ENCODE peak calls at places on chromosomes 3 and 15, in six cellular contexts. I, O, A, N, D and W are unnamed samples.

GRCh38 chr3:130963444-130963843 is 63.2 kb downstream of the ASTE1 start:
- DNase-seq in I (no peak), O (no peak), A (no peak), N (no peak), D (no peak), W (no peak)

GRCh38 chr15:59764775-59765174 is 75.7 kb upstream of the BNIP2 start:
- DNase-seq in I (no peak), O (no peak), A (no peak), N (no peak), D (no peak), W (no peak)

GRCh38 chr3:194364652-194365434 is 4.7 kb downstream of the LRRC15 start:
- DNase-seq in I (no peak), O (no peak), A (peak), N (no peak), D (no peak), W (no peak)

GRCh38 chr3:120021523-120021922 is 72.7 kb downstream of the GSK3B start:
- DNase-seq in I (no peak), O (no peak), A (no peak), N (no peak), D (no peak), W (no peak)

GRCh38 chr15:80550910-80551265 is 144.2 kb upstream of the ABHD17C start:
- DNase-seq in I (no peak), O (no peak), A (no peak), N (no peak), D (no peak), W (no peak)

GRCh38 chr3:108180214-108180613 is 42.0 kb downstream of the IFT57 start:
- DNase-seq in I (no peak), O (no peak), A (no peak), N (no peak), D (no peak), W (no peak)

GRCh38 chr3:58492385-58492970 is 582 bp downstream of the KCTD6 start:
- DNase-seq in I (no peak), O (no peak), A (no peak), N (no peak), D (no peak), W (no peak)

GRCh38 chr15:86663304-86663703 is 583.6 kb downstream of the AGBL1 start:
- DNase-seq in I (no peak), O (no peak), A (no peak), N (no peak), D (no peak), W (no peak)

GRCh38 chr3:9862391-9863235 is 17.4 kb downstream of the CIDEC start:
- DNase-seq in I (no peak), O (peak), A (peak), N (peak), D (peak), W (peak)

GRCh38 chr15:39592500-39592899 is 11.6 kb downstream of the THBS1 start:
- DNase-seq in I (no peak), O (no peak), A (no peak), N (no peak), D (no peak), W (no peak)

GRCh38 chr15:52331490-52332240 is 36.1 kb upstream of the MYO5C start:
- DNase-seq in I (peak), O (no peak), A (no peak), N (no peak), D (peak), W (no peak)

GRCh38 chr15:57100136-57100539 is 181.7 kb downstream of the TCF12 start:
- DNase-seq in I (no peak), O (no peak), A (no peak), N (no peak), D (no peak), W (no peak)

GRCh38 chr3:16741890-16742289 is 136.7 kb upstream of the DAZL start:
- DNase-seq in I (no peak), O (no peak), A (no peak), N (no peak), D (no peak), W (no peak)

GRCh38 chr3:139676634-139677197 is 1.1 kb downstream of the NMNAT3 start:
- DNase-seq in I (no peak), O (no peak), A (no peak), N (no peak), D (no peak), W (no peak)

GRCh38 chr3:39911465-39912309 is 102.3 kb downstream of the MYRIP start:
- DNase-seq in I (no peak), O (no peak), A (no peak), N (no peak), D (no peak), W (no peak)

GRCh38 chr15:62307551-62307950 is 142.5 kb upstream of the C2CD4B start:
- DNase-seq in I (no peak), O (no peak), A (no peak), N (no peak), D (no peak), W (no peak)

GRCh38 chr15:59296181-59296617 is 76.5 kb downstream of the MYO1E start:
- DNase-seq in I (no peak), O (no peak), A (no peak), N (no peak), D (peak), W (no peak)

GRCh38 chr3:132637590-132637989 is 22.0 kb downstream of the ACAD11 start:
- DNase-seq in I (no peak), O (no peak), A (no peak), N (no peak), D (no peak), W (no peak)

GRCh38 chr3:129077222-129077621 is 16.6 kb downstream of the GP9 start:
- DNase-seq in I (no peak), O (no peak), A (no peak), N (no peak), D (no peak), W (no peak)

GRCh38 chr15:26805470-26805869 is 32.6 kb upstream of the GABRB3 start:
- DNase-seq in I (no peak), O (no peak), A (no peak), N (no peak), D (no peak), W (no peak)

GRCh38 chr3:129973853-129974252 is 667 bp upstream of the TRH start:
- DNase-seq in I (no peak), O (no peak), A (no peak), N (no peak), D (no peak), W (no peak)

GRCh38 chr15:38652998-38653397 is 88.4 kb upstream of the RASGRP1 start:
- DNase-seq in I (no peak), O (no peak), A (no peak), N (no peak), D (peak), W (no peak)

GRCh38 chr3:46484911-46485696 is 12.7 kb upstream of the RTP3 start:
- DNase-seq in I (no peak), O (no peak), A (no peak), N (no peak), D (no peak), W (no peak)

GRCh38 chr15:36682091-36682490 is 102.7 kb downstream of the CDIN1 start:
- DNase-seq in I (no peak), O (no peak), A (no peak), N (no peak), D (no peak), W (no peak)

GRCh38 chr15:63402498-63403253 is 21.0 kb upstream of the CA12 start:
- DNase-seq in I (no peak), O (no peak), A (no peak), N (no peak), D (no peak), W (no peak)

GRCh38 chr15:48800811-48801460 is 9.9 kb downstream of the CEP152 start:
- DNase-seq in I (no peak), O (no peak), A (no peak), N (no peak), D (no peak), W (no peak)

GRCh38 chr15:62059818-62060115 is 480 bp downstream of the VPS13C start:
- DNase-seq in I (peak), O (peak), A (peak), N (no peak), D (peak), W (peak)

GRCh38 chr15:47460775-47461174 is 256.5 kb upstream of the SEMA6D start:
- DNase-seq in I (no peak), O (no peak), A (no peak), N (no peak), D (no peak), W (no peak)

GRCh38 chr15:60612400-60613048 is 133.6 kb upstream of the ICE2 start:
- DNase-seq in I (peak), O (no peak), A (no peak), N (no peak), D (no peak), W (no peak)

GRCh38 chr3:129942296-129942695 is 32.2 kb upstream of the TRH start:
- DNase-seq in I (peak), O (peak), A (peak), N (peak), D (peak), W (no peak)

GRCh38 chr3:62371032-62371734 is 2.2 kb downstream of the FEZF2 start:
- DNase-seq in I (no peak), O (no peak), A (no peak), N (no peak), D (no peak), W (no peak)

GRCh38 chr15:89776274-89777072 is at the start of gene MESP2:
- DNase-seq in I (peak), O (peak), A (peak), N (peak), D (peak), W (peak)

GRCh38 chr3:5051772-5052171 is 70.3 kb upstream of the ARL8B start:
- DNase-seq in I (no peak), O (no peak), A (no peak), N (no peak), D (no peak), W (no peak)

GRCh38 chr15:57599299-57599810 is 7.7 kb downstream of the MYZAP start:
- DNase-seq in I (no peak), O (no peak), A (no peak), N (no peak), D (peak), W (no peak)

GRCh38 chr3:37546876-37547275 is 314.8 kb upstream of the CTDSPL start:
- DNase-seq in I (no peak), O (no peak), A (no peak), N (no peak), D (no peak), W (no peak)

GRCh38 chr3:123122525-123123315 is 55.9 kb downstream of the PDIA5 start:
- DNase-seq in I (no peak), O (no peak), A (no peak), N (peak), D (no peak), W (no peak)

GRCh38 chr15:33067456-33067855 is 127.1 kb downstream of the FMN1 start:
- DNase-seq in I (no peak), O (no peak), A (no peak), N (no peak), D (no peak), W (no peak)

GRCh38 chr3:88149146-88149515 is 628 bp upstream of the C3orf38 start:
- DNase-seq in I (no peak), O (no peak), A (no peak), N (no peak), D (no peak), W (no peak)

DNA sequence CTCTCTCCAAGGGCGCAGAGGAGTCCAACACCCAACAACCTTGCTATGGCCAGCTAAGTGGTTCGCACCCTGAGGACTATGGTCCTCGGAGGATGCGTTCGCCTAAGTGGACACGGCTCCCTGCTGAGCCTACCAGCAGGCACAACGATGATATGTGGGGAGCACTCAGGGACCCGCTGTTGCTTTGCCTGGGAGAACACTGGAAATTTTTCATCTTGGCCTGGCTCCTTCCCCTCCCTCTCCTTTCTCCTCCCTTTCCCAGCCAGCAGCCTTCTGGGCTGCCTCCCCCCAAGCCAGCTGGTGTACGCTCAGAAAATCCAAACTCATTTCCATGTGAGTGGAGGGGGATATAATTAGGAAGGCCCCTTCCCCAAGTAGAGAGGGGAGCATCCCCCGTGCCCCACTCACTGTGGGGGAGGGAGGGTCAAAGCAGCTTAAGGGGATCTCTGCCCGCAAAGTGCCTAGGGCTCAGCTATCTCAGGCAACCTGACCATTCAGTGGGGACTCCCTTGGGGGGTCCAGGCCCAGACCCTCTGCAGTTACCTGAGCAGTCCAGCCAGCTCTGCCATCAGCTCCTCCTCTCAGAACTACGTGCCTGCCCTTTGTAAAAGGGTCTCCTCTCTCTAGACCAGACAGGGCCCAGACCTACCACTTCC is 630 bp upstream of the SEMA7A start:
- DNase-seq in I (no peak), O (no peak), A (no peak), N (no peak), D (no peak), W (no peak)
- TF ChIP-seq POLR2A in I (no peak), O (no peak), A (no peak), N (no peak), D (no peak), W (no peak)

GRCh38 chr15:65028921-65029735 is at the start of gene MTFMT:
- DNase-seq in I (peak), O (peak), A (peak), N (peak), D (peak), W (peak)
- TF ChIP-seq CTCF in I (peak), O (peak), A (no peak), N (no peak), D (no peak), W (no peak)

GRCh38 chr15:43879386-43880355 is 52.9 kb downstream of the WDR76 start:
- DNase-seq in I (no peak), O (no peak), A (no peak), N (no peak), D (no peak), W (no peak)
- TF ChIP-seq POLR2A in I (no peak), O (no peak), A (no peak), N (no peak), D (no peak), W (no peak)

DNA sequence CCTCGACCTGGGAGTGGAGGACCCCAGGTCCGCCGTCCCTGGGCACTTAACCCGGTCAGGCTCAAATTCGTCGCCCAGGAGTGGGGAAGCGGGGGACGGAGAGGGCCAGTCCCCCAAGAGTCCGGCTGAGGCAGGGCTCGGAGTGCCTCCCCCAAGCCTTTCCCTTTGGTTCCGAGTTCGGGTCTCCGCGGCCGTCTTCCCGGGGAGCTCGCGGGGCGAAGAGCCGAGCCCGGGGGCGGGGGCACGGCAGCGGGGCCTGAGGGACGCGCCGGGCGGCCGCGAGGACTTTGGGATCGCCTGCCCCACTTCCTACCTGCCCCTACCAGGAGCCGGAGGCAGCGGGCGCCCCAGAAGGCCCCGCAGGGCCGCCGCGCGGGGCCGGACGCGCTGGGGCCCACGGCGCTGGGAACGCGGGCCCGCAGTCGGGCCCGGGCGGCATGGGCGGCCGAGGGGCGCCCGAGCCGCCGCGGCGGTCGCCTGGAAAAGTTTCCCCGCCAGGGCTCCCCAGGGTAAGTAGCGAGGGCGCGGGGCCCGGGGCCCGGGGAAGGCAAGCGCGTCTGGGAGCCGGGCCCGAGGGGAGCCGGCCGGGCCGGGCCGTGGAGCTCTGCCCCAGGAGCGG is 2.8 kb downstream of the FURIN start:
- DNase-seq in I (no peak), O (peak), A (peak), N (peak), D (peak), W (no peak)
- TF ChIP-seq CTCF in I (no peak), O (no peak), A (no peak), N (no peak), D (no peak), W (no peak)

DNA sequence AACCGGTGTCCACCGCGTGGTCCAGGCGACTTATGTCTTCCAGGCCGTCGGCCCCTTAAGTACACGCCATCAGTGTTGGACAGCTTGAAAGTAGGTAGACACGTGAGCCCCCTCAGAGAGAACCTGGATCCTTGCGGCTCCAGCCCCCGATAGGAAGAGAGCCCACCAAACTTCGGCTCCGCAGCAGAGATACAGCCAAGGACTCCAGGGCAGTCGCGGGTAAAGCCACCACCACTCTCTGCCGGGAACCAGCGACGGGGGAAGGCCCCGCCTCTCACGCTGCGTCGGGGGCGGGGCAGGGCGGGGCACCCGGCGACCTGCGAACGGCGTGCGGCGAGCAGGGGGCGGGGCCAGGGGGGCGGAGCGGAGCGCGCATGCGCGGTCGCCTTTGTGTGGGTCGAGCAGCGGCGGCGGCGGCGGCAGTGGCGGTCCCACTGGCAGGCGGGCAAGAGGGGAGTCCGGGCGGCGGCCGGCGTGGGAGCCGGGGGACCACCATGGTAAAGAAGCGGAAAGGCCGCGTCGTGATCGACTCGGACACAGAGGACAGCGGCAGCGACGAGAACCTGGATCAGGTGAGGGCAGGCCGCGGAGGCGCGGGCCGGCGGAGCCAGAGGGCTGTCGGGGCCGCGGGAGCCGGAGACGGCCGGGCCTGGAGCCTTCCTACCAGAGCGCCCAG is at the start of gene RTF1:
- DNase-seq in I (peak), O (peak), A (peak), N (peak), D (peak), W (peak)
- TF ChIP-seq POLR2A in I (peak), O (peak), A (no peak), N (peak), D (peak), W (peak)

GRCh38 chr15:91113036-91113435 is 13.0 kb downstream of the SV2B start:
- DNase-seq in I (no peak), O (no peak), A (no peak), N (no peak), D (no peak), W (no peak)
- TF ChIP-seq CTCF in I (no peak), O (no peak), A (no peak), N (no peak), D (no peak), W (no peak)

GRCh38 chr15:55196458-55197361 is at the start of gene RSL24D1:
- DNase-seq in I (peak), O (peak), A (peak), N (peak), D (peak), W (peak)
- TF ChIP-seq POLR2A in I (peak), O (peak), A (no peak), N (peak), D (peak), W (no peak)

DNA sequence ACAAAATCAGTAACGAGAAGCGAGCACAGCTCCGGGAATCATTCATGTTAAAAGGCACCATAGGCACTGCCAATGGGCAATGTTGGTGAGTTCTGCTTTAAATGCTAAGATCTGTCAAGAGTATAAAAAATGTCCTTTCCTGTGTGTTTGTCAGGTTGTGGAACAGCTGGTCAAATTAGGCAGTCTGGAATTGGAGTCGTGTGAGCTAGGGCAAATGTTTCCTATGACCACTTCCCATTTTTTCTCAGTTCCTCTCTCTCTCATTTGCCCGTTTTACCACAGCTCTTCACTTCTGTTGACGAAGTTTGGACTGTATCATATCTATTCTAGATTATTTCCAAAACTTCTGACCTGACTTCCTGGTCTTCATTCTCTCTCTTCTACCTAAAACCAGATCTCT is 60.8 kb upstream of the GOLIM4 start:
- DNase-seq in I (no peak), O (no peak), A (no peak), N (no peak), D (no peak), W (no peak)
- TF ChIP-seq CTCF in I (no peak), O (no peak), A (no peak), N (no peak), D (no peak), W (no peak)

DNA sequence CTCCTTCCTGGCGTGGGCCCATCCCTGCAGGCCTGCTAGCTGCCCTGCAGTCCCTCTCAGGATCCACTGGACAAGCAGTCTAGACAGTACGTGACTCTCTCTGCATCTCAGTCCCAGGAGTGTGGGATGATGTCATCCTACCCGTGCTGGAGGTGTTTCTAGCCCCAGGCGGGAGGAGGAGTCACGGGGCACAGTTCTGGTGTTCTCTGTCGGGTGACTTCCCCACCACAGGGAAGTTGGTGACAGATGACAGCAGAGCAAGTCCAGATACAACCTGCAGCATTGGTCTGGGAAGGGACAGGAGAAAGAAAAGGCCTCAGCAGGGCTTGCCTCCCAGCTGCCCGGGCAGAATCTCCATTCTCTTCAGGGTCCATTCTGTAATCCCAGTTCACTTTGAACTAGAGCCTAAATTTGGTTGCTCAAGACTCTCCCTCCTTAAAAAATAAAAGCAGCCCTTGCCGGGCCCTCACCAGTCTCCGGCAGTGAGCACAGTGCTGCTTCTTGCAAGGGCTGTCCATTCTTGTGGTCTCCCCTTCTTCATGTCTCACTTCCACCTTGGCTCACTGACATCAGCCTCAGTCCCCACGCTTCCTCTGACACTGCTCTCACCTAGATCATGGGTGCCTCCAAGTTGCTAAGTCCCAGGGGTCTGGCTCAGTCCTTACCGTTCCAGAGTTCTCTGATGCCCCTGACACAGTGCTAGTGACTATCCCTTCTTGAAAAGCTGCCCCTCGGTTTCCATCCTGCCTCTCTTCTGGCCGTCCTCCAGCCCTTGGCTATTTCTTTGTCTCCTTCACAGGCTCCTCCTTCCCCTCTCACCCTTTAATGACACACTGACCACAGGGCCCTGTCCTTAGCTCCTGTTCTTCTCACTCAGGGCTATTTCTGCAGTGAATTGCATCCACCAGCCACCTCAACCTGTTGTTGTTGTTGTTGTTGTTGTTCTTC is 30.8 kb downstream of the SLC28A1 start:
- DNase-seq in I (peak), O (peak), A (peak), N (no peak), D (peak), W (peak)
- TF ChIP-seq POLR2A in I (peak), O (no peak), A (no peak), N (no peak), D (no peak), W (no peak)